ENCODE peak calls at places on chromosome 7, in five cellular contexts. T is hepatocyte, B is GM23338, P is HCT116, Q is GM23248. H is an unnamed sample. For H3K9me2, the result is how much of the 10 kb centered on the place peaks cover.

GRCh38 chr7:55249332-55249731 is 115.8 kb upstream of the LANCL2 start:
- DNase-seq in T (peak), B (no peak), Q (no peak), P (no peak), H (no peak)

GRCh38 chr7:136911362-136911761 is 42.9 kb downstream of the CHRM2 start:
- DNase-seq in B (peak), P (no peak), T (no peak), Q (peak), H (no peak)

GRCh38 chr7:102305414-102306268 is 19.0 kb downstream of the SH2B2 start:
- DNase-seq in Q (no peak), T (no peak), B (no peak), P (no peak), H (peak)

GRCh38 chr7:135414850-135415439 is 95.0 kb downstream of the CNOT4 start:
- DNase-seq in P (peak), T (peak), Q (peak), B (peak), H (peak)

GRCh38 chr7:150432915-150433892 is 17.2 kb upstream of the GIMAP8 start:
- DNase-seq in Q (no peak), B (no peak), P (no peak), T (no peak), H (no peak)

GRCh38 chr7:41085244-41085643 is 617.6 kb downstream of the INHBA start:
- DNase-seq in B (no peak), T (no peak), P (no peak), Q (peak), H (no peak)

GRCh38 chr7:99380032-99380822 is 5.7 kb downstream of the ARPC1B start:
- DNase-seq in T (no peak), P (no peak), B (peak), Q (peak), H (peak)

GRCh38 chr7:138797715-138798320 is at the start of the genes ATP6V0A4 and TMEM213:
- DNase-seq in B (peak), Q (no peak), P (no peak), T (peak), H (no peak)

GRCh38 chr7:72710983-72711382 is 117.0 kb downstream of the TYW1B start:
- DNase-seq in B (no peak), Q (no peak), P (no peak), T (peak), H (no peak)

GRCh38 chr7:151724920-151725584 is 151.9 kb downstream of the PRKAG2 start:
- DNase-seq in Q (no peak), P (no peak), T (no peak), B (no peak), H (no peak)

GRCh38 chr7:20275637-20276036 is 55.1 kb upstream of the ITGB8 start:
- DNase-seq in Q (peak), T (no peak), P (no peak), B (no peak), H (no peak)

GRCh38 chr7:73717991-73718405 is 1.5 kb downstream of the STX1A start:
- DNase-seq in P (peak), Q (peak), B (no peak), T (peak), H (peak)

GRCh38 chr7:147474862-147475261 is 1115.7 kb upstream of the C7orf33 start:
- DNase-seq in P (no peak), T (no peak), B (no peak), Q (no peak), H (no peak)

GRCh38 chr7:147477526-147477925 is 1113.0 kb upstream of the C7orf33 start:
- DNase-seq in B (no peak), P (no peak), T (no peak), Q (no peak), H (no peak)

GRCh38 chr7:147483634-147484292 is 1106.8 kb upstream of the C7orf33 start:
- DNase-seq in T (no peak), Q (peak), B (no peak), P (no peak), H (no peak)

GRCh38 chr7:147478751-147479150 is 1111.8 kb upstream of the C7orf33 start:
- DNase-seq in P (no peak), Q (no peak), T (no peak), B (peak), H (no peak)
- H2AFZ ChIP-seq in P (no peak), Q (no peak), T (no peak), B (no peak), H (no peak)

GRCh38 chr7:112414855-112415490 is 35.3 kb upstream of the IFRD1 start:
- DNase-seq in B (peak), Q (peak), P (peak), T (peak), H (peak)

GRCh38 chr7:112419543-112420130 is 30.6 kb upstream of the IFRD1 start:
- DNase-seq in P (no peak), T (no peak), Q (no peak), B (no peak), H (no peak)

GRCh38 chr7:112411186-112411795 is 39.0 kb upstream of the IFRD1 start:
- DNase-seq in Q (peak), T (peak), P (no peak), B (no peak), H (no peak)

GRCh38 chr7:112420236-112420945 is 29.9 kb upstream of the IFRD1 start:
- DNase-seq in P (no peak), T (no peak), B (no peak), Q (peak), H (peak)

DNA sequence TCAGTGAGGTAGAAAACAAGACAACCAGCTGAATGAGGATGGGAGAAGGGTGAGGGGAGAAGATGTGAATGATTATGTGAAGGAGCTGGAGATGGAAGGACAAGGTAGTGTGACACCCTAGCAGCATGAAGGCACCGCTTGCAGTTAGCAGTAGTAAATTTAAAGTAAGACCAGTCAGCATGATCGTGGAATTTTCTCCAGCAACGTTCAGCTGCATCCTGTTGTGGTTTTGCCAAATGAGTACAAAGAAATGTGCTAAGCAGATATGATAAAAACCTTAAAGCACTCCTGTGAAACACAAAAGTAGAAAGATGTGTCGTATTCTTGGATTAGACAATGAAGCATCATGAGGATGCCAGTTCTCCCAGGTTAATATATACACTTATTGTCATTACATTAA is 34.1 kb upstream of the IFRD1 start:
- DNase-seq in T (no peak), Q (peak), B (no peak), P (no peak), H (no peak)
- TF ChIP-seq EZH2phosphoT487 in T (no peak), Q (no peak), B (no peak), P (no peak), H (no peak)

GRCh38 chr7:23945472-23945871 is 235.5 kb downstream of the STK31 start:
- DNase-seq in P (no peak), B (no peak), T (no peak), Q (no peak), H (no peak)
- H3K9me2 ChIP-seq in P (under half), B (under half), T (under half), Q (under half), H (under half)

DNA sequence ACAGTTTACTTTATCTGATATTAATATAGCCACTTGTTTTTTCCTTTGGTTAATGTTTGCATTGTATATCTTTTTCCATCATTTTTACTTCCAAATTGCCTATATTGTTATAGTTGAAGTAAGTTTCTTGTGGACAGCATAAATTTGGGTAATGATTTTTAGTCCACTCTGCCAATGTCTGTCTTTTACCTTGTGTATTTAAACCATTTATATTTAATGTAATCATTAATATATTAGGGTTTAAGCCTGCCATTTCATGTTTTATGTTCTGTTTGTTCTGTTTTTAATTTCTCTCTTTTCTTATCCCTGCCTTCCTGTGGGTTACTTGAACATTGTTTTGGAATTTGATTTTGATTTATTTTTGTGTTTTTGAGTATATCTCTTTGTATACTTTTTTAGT is 12.8 kb upstream of the NOD1 start:
- DNase-seq in B (no peak), T (no peak), P (no peak), Q (no peak), H (no peak)
- H2AFZ ChIP-seq in B (no peak), T (no peak), P (no peak), Q (no peak), H (no peak)

GRCh38 chr7:94410471-94411466 is 16.1 kb downstream of the COL1A2 start:
- DNase-seq in Q (peak), B (no peak), P (no peak), T (no peak), H (peak)

GRCh38 chr7:94405506-94405905 is 10.8 kb downstream of the COL1A2 start:
- DNase-seq in T (no peak), P (no peak), B (no peak), Q (peak), H (no peak)

GRCh38 chr7:94412762-94413322 is 18.1 kb downstream of the COL1A2 start:
- DNase-seq in Q (peak), P (no peak), B (no peak), T (no peak), H (no peak)

GRCh38 chr7:94414481-94414880 is 19.8 kb downstream of the COL1A2 start:
- DNase-seq in B (no peak), P (no peak), Q (peak), T (no peak), H (no peak)

DNA sequence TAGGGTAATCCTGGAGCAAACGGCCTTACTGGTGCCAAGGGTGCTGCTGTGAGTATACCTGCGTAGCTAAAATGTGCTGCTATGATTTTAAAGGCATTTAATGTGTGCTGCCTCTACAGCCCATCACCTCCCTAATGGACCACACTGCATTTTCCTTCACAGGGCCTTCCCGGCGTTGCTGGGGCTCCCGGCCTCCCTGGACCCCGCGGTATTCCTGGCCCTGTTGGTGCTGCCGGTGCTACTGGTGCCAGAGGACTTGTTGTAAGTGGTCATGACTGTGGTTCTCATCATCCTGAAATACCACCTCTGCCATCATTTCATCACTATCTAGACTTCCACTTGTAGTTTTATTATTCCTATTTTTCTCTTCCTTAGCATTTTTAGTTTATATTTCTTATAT is 14.9 kb downstream of the COL1A2 start:
- DNase-seq in P (no peak), B (no peak), T (no peak), Q (peak), H (no peak)
- TF ChIP-seq EZH2phosphoT487 in P (no peak), B (no peak), T (no peak), Q (no peak), H (no peak)

DNA sequence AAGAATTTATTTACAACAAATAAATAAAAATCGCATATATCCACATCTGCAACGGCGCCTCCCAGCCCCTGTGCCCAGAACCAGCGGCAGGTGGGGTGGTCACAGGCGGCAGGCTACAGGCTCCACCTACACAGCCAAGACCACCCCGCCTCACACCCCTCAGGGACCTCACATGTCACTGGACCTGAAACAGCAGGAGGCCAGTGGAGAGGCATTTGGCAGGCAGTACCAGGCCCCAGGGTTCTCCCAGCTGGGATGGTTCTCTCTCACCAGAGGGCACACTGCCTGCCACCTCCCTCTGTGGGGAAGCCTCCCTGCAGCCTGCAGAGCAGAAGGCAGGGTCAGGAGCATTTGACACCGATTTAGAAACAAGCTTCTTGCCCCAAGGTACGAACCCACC is 81.5 kb downstream of the MAD1L1 start:
- DNase-seq in P (no peak), Q (no peak), T (no peak), B (no peak), H (no peak)
- H3K9me2 ChIP-seq in P (under half), Q (under half), T (under half), B (under half), H (under half)

GRCh38 chr7:30674876-30675275 is 7.4 kb downstream of the CRHR2 start:
- DNase-seq in Q (no peak), T (no peak), P (no peak), B (no peak), H (no peak)
- H2AFZ ChIP-seq in Q (no peak), T (no peak), P (no peak), B (no peak), H (no peak)

DNA sequence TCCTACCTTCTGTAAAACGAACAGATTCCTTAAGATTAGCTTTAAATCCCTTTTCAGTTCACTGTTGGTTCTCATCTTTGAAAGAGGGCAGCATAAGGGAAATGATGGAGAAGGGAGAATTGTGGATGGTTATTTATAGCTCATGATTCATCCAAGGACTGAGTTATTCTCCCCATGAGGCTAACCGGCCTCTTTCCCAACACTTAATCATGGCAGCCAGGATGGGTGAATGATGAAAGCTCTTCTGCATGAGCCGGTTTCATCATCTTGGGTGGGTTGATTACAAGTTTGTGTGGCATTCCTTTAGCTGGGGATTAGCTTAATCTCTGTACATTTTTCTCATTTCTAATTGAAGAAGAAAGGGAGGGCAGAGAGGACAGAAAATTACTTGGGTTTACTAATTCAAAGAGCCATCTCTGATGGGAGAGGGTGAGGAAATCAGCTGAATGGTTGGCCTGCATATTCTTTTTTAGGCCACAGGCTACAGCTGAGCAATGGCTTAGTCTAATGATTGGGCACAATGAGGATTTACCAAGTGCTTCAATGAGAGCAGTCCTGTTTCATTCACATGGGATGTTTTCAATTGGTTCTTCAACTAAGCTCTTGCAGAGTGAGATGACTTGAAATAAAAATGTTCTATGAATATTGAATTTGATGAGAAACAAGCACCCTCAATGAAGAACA is 250.0 kb downstream of the BMPER start:
- DNase-seq in Q (peak), P (no peak), B (no peak), T (peak), H (no peak)
- TF ChIP-seq EZH2phosphoT487 in Q (no peak), P (no peak), B (no peak), T (no peak), H (no peak)